ENCODE peak calls at places on chromosomes 2 and 18, in ten cellular contexts. N is NCI-H345; L is Daoy; I is amniotic stem cell; D is left cardiac atrium; X is A549; F is ACHN; B is skeletal muscle cell; W is activated CD8-positive, alpha-beta memory T cell treated with anti-CD3 and anti-CD28 coated beads, Interleukin-2, amount 10 ng/mL, durations not matched to agents 7 days and 5 days; M is head of caudate nucleus. P is an unnamed sample.

GRCh38 chr18:50947899-50948298 is 19.9 kb upstream of the ELAC1 start:
- DNase-seq in L (no peak), F (no peak), D (no peak), N (no peak), M (no peak), B (no peak), X (no peak), I (peak), W (no peak), P (no peak)

GRCh38 chr2:14903709-14904374 is 271.3 kb downstream of the LRATD1 start:
- DNase-seq in D (no peak), N (peak), I (no peak), M (peak), X (peak), F (peak), W (peak), L (peak), B (no peak), P (peak)

GRCh38 chr2:151363709-151364108 is 6.3 kb downstream of the TNFAIP6 start:
- DNase-seq in N (no peak), M (peak), W (no peak), F (no peak), B (peak), D (peak), I (no peak), L (no peak), X (no peak), P (no peak)

GRCh38 chr2:99399063-99399462 is 61.9 kb downstream of the EIF5B start:
- DNase-seq in X (no peak), N (no peak), D (no peak), B (no peak), I (no peak), F (no peak), W (no peak), M (no peak), L (no peak), P (no peak)

GRCh38 chr2:100754951-100755350 is 65.0 kb upstream of the NPAS2 start:
- DNase-seq in B (peak), X (no peak), D (no peak), M (no peak), I (no peak), N (no peak), W (no peak), F (no peak), L (no peak), P (no peak)

GRCh38 chr2:19140463-19141208 is 217.8 kb downstream of the OSR1 start:
- DNase-seq in W (no peak), I (peak), M (no peak), B (peak), L (peak), X (peak), D (no peak), N (no peak), F (no peak), P (peak)

GRCh38 chr2:151851761-151852160 is 23.5 kb upstream of the ARL5A start:
- DNase-seq in M (no peak), B (no peak), D (no peak), L (peak), X (no peak), F (peak), N (no peak), W (no peak), I (no peak), P (no peak)

GRCh38 chr18:48804856-48805610 is 145.7 kb downstream of the SMAD7 start:
- DNase-seq in F (no peak), I (no peak), N (no peak), D (peak), M (peak), X (no peak), B (no peak), W (peak), L (no peak), P (no peak)

GRCh38 chr2:231795525-231796327 is 9.5 kb downstream of the COPS7B start:
- DNase-seq in N (peak), I (peak), B (no peak), D (no peak), X (peak), M (no peak), W (no peak), L (peak), F (peak), P (peak)

GRCh38 chr2:174325932-174326879 is 8.5 kb upstream of the SP9 start:
- DNase-seq in D (no peak), L (peak), B (no peak), W (peak), F (no peak), I (no peak), M (peak), N (no peak), X (no peak), P (no peak)

GRCh38 chr18:35407871-35408481 is 30.8 kb upstream of the ZNF396 start:
- DNase-seq in M (peak), F (peak), B (peak), D (no peak), X (peak), W (peak), I (peak), L (peak), N (peak), P (peak)

GRCh38 chr2:224948859-224949258 is 93.4 kb downstream of the DOCK10 start:
- DNase-seq in F (no peak), L (peak), M (no peak), N (no peak), W (no peak), B (no peak), I (peak), X (no peak), D (no peak), P (no peak)

GRCh38 chr2:65024149-65024829 is 31.9 kb upstream of the CEP68 start:
- DNase-seq in M (no peak), F (peak), I (no peak), X (no peak), B (peak), N (no peak), D (no peak), L (peak), W (no peak), P (no peak)

GRCh38 chr2:73020657-73021370 is 50.7 kb downstream of the SFXN5 start:
- DNase-seq in B (peak), W (no peak), N (no peak), L (peak), X (peak), D (no peak), M (no peak), I (no peak), F (peak), P (no peak)

GRCh38 chr18:6004683-6005082 is 109.4 kb upstream of the TMEM200C start:
- DNase-seq in N (no peak), W (peak), M (no peak), B (no peak), X (no peak), D (no peak), L (no peak), I (no peak), F (no peak), P (no peak)

GRCh38 chr2:128447538-128447885 is 128.8 kb upstream of the HS6ST1 start:
- DNase-seq in M (no peak), B (no peak), L (no peak), I (no peak), N (no peak), X (no peak), W (no peak), F (no peak), D (no peak), P (no peak)

GRCh38 chr2:88765154-88765948 is 73.9 kb downstream of the RPIA start:
- DNase-seq in N (peak), I (no peak), M (peak), X (no peak), W (peak), B (no peak), D (peak), F (no peak), L (peak), P (peak)

GRCh38 chr18:12308386-12309100 is 502 bp downstream of the TUBB6 start:
- DNase-seq in N (no peak), B (peak), L (peak), X (peak), F (peak), W (peak), M (no peak), I (peak), D (peak), P (peak)

GRCh38 chr2:36360063-36360462 is 4.5 kb downstream of the CRIM1 start:
- DNase-seq in I (no peak), L (no peak), N (no peak), F (no peak), X (no peak), M (no peak), W (no peak), D (no peak), B (no peak), P (no peak)

GRCh38 chr2:8193686-8194615 is 487.9 kb upstream of the ID2 start:
- DNase-seq in D (no peak), F (no peak), W (no peak), B (no peak), N (peak), X (no peak), L (no peak), I (no peak), M (no peak), P (no peak)

GRCh38 chr2:8584174-8585066 is 97.4 kb upstream of the ID2 start:
- DNase-seq in F (no peak), L (no peak), I (no peak), D (no peak), N (no peak), X (no peak), B (no peak), W (no peak), M (peak), P (no peak)

GRCh38 chr2:64295326-64296149 is 151.3 kb upstream of the PELI1 start:
- DNase-seq in I (no peak), W (peak), D (no peak), M (no peak), B (no peak), F (no peak), X (no peak), L (no peak), N (no peak), P (no peak)

GRCh38 chr2:171673928-171674327 is 13.3 kb upstream of the DYNC1I2 start:
- DNase-seq in F (no peak), M (no peak), I (no peak), L (no peak), N (no peak), W (no peak), X (no peak), D (no peak), B (no peak), P (no peak)

GRCh38 chr2:71798266-71799012 is 345.1 kb downstream of the DYSF start:
- DNase-seq in X (peak), L (peak), I (peak), D (peak), F (peak), N (no peak), M (peak), W (peak), B (no peak), P (peak)

GRCh38 chr2:183035954-183036669 is 2.1 kb downstream of the NCKAP1 start:
- DNase-seq in M (no peak), X (no peak), D (no peak), N (no peak), I (no peak), F (no peak), W (no peak), L (no peak), B (no peak), P (no peak)

GRCh38 chr2:42086500-42086953 is 38.7 kb downstream of the PKDCC start:
- DNase-seq in D (no peak), W (peak), N (peak), X (peak), L (peak), M (peak), I (peak), B (no peak), F (peak), P (peak)